ENCODE peak calls at places on chromosomes 12 and 14, in five cellular contexts. P is cardiac fibroblast, V is NCI-H226, Q is D341Med, U is dorsolateral prefrontal cortex. T is an unnamed sample.

GRCh38 chr12:6084969-6085450 is 39.5 kb downstream of the VWF start:
- DNase-seq in P (no peak), V (no peak), Q (no peak), U (no peak), T (no peak)

GRCh38 chr12:51851408-51852097 is 3.0 kb upstream of the FIGNL2 start:
- DNase-seq in P (no peak), V (no peak), Q (no peak), U (no peak), T (no peak)

GRCh38 chr12:115451785-115452736 is 768.1 kb upstream of the TBX3 start:
- DNase-seq in P (no peak), V (peak; percentile 62), U (no peak), Q (peak; percentile 53), T (peak; percentile 56)

GRCh38 chr14:45359766-45360165 is 106.8 kb upstream of the MIS18BP1 start:
- DNase-seq in P (peak; percentile 20), U (no peak), V (no peak), Q (no peak), T (no peak)

GRCh38 chr12:98646165-98646764 is 1.2 kb downstream of the APAF1 start:
- DNase-seq in Q (no peak), U (no peak), P (peak; percentile 63), V (no peak), T (no peak)

GRCh38 chr12:132204064-132204821 is 60.0 kb downstream of the NOC4L start:
- DNase-seq in Q (no peak), U (no peak), P (no peak), V (no peak), T (no peak)

GRCh38 chr12:68451261-68452091 is 119.3 kb upstream of the MDM1 start:
- DNase-seq in Q (no peak), P (peak; percentile 63), U (peak; percentile 18), V (peak; percentile 97), T (no peak)

GRCh38 chr12:75660107-75660530 is 148.7 kb upstream of the KRR1 start:
- DNase-seq in Q (no peak), U (no peak), P (peak; percentile 86), V (peak; percentile 29), T (no peak)

GRCh38 chr14:97888331-97888730 is 1091.1 kb downstream of the VRK1 start:
- DNase-seq in U (no peak), V (no peak), P (no peak), Q (no peak), T (no peak)

GRCh38 chr12:42684171-42685071 is 94.9 kb upstream of the PRICKLE1 start:
- DNase-seq in Q (no peak), U (no peak), P (peak; percentile 68), V (peak; percentile 43), T (no peak)

GRCh38 chr12:25276199-25276937 is 25.6 kb upstream of the KRAS start:
- DNase-seq in P (peak; percentile 95), Q (no peak), U (no peak), V (peak; percentile 78), T (no peak)

GRCh38 chr14:74065746-74066575 is 18.3 kb downstream of the ALDH6A1 start:
- DNase-seq in P (peak; percentile 64), U (no peak), Q (no peak), V (peak; percentile 85), T (no peak)